ENCODE peak calls at places on chromosomes 1 and 21, in six cellular contexts. T, K, L, Z, A and N are unnamed samples.

GRCh38 chr1:97050501-97050900 is 328.9 kb downstream of the PTBP2 start:
- DNase-seq in T (no peak), K (no peak), L (peak), Z (peak), A (peak), N (peak)

GRCh38 chr1:112304151-112304550 is 91.9 kb upstream of the CTTNBP2NL start:
- DNase-seq in T (no peak), K (no peak), L (no peak), Z (no peak), A (no peak), N (no peak)

GRCh38 chr1:44707112-44707881 is 23.7 kb downstream of the RNU5D-1 start:
- DNase-seq in T (no peak), K (no peak), L (peak), Z (peak), A (peak), N (no peak)

GRCh38 chr1:225886159-225887029 is 2.6 kb downstream of the LEFTY1 start:
- DNase-seq in T (peak), K (no peak), L (no peak), Z (no peak), A (no peak), N (no peak)

GRCh38 chr1:161174911-161175310 is 2.4 kb downstream of the B4GALT3 start:
- DNase-seq in T (no peak), K (no peak), L (no peak), Z (no peak), A (no peak), N (no peak)

GRCh38 chr1:4581807-4582206 is 72.6 kb upstream of the AJAP1 start:
- DNase-seq in T (no peak), K (no peak), L (no peak), Z (no peak), A (no peak), N (no peak)

GRCh38 chr1:206678490-206678889 is 6.2 kb upstream of the MAPKAPK2 start:
- DNase-seq in T (no peak), K (no peak), L (no peak), Z (no peak), A (no peak), N (no peak)

GRCh38 chr1:91809267-91809666 is 76.7 kb downstream of the TGFBR3 start:
- DNase-seq in T (no peak), K (no peak), L (peak), Z (peak), A (no peak), N (no peak)

GRCh38 chr1:53111073-53111556 is 31.3 kb downstream of the SLC1A7 start:
- DNase-seq in T (peak), K (no peak), L (peak), Z (peak), A (peak), N (no peak)

GRCh38 chr1:209945377-209945776 is 7.4 kb downstream of the SYT14 start:
- DNase-seq in T (no peak), K (no peak), L (no peak), Z (no peak), A (no peak), N (no peak)

GRCh38 chr1:154404984-154405761 is at the start of gene IL6R:
- DNase-seq in T (peak), K (peak), L (peak), Z (peak), A (peak), N (peak)

GRCh38 chr1:201689647-201690046 is 139.3 kb upstream of the IPO9 start:
- DNase-seq in T (no peak), K (no peak), L (no peak), Z (no peak), A (no peak), N (no peak)

GRCh38 chr21:45974073-45975016 is 7.2 kb upstream of the COL6A1 start:
- DNase-seq in T (peak), K (peak), L (peak), Z (peak), A (peak), N (peak)

GRCh38 chr1:201266774-201267173 is 16.5 kb upstream of the PKP1 start:
- DNase-seq in T (no peak), K (no peak), L (peak), Z (peak), A (peak), N (no peak)

GRCh38 chr1:1019122-1019999 is 559 bp upstream of the AGRN start:
- DNase-seq in T (peak), K (peak), L (peak), Z (peak), A (peak), N (peak)

GRCh38 chr1:171566467-171566866 is 55.6 kb upstream of the MYOCOS start:
- DNase-seq in T (no peak), K (no peak), L (no peak), Z (peak), A (peak), N (no peak)

GRCh38 chr21:46183910-46184624 is at the start of gene SPATC1L:
- DNase-seq in T (peak), K (peak), L (peak), Z (peak), A (peak), N (peak)

GRCh38 chr1:154765970-154766369 is 104.1 kb downstream of the KCNN3 start:
- DNase-seq in T (no peak), K (peak), L (peak), Z (peak), A (peak), N (no peak)

GRCh38 chr1:1013105-1013921 is at the start of gene ISG15:
- DNase-seq in T (peak), K (peak), L (peak), Z (peak), A (peak), N (peak)

GRCh38 chr1:151362308-151363155 is 10.0 kb downstream of the SELENBP1 start:
- DNase-seq in T (no peak), K (no peak), L (no peak), Z (no peak), A (no peak), N (no peak)

GRCh38 chr21:28228624-28228995 is 764.1 kb downstream of the LTN1 start:
- DNase-seq in T (no peak), K (no peak), L (no peak), Z (no peak), A (no peak), N (no peak)

GRCh38 chr1:175394739-175395138 is 202.2 kb upstream of the KIAA0040 start:
- DNase-seq in T (no peak), K (no peak), L (no peak), Z (no peak), A (no peak), N (no peak)

GRCh38 chr1:216914974-216915373 is 191.7 kb upstream of the ESRRG start:
- DNase-seq in T (no peak), K (no peak), L (no peak), Z (no peak), A (peak), N (no peak)

GRCh38 chr1:186530104-186530503 is 69.2 kb upstream of the PDC start:
- DNase-seq in T (no peak), K (no peak), L (peak), Z (peak), A (peak), N (no peak)

GRCh38 chr1:53616927-53617326 is 122.0 kb downstream of the GLIS1 start:
- DNase-seq in T (no peak), K (no peak), L (no peak), Z (peak), A (no peak), N (no peak)

GRCh38 chr1:48187969-48188563 is 34.5 kb upstream of the SLC5A9 start:
- DNase-seq in T (no peak), K (no peak), L (no peak), Z (no peak), A (no peak), N (no peak)

GRCh38 chr1:149966405-149966804 is 29.7 kb upstream of the MTMR11 start:
- DNase-seq in T (no peak), K (no peak), L (no peak), Z (no peak), A (no peak), N (no peak)

GRCh38 chr1:29878501-29878900 is 642.2 kb downstream of the PTPRU start:
- DNase-seq in T (no peak), K (no peak), L (no peak), Z (no peak), A (no peak), N (no peak)

GRCh38 chr1:57422271-57423134 is 1.4 kb downstream of the DAB1 start:
- DNase-seq in T (no peak), K (no peak), L (peak), Z (peak), A (peak), N (peak)

GRCh38 chr1:5599541-5599940 is 392.7 kb downstream of the NPHP4 start:
- DNase-seq in T (no peak), K (no peak), L (no peak), Z (no peak), A (no peak), N (no peak)

GRCh38 chr1:38950553-38950952 is 8.9 kb upstream of the RHBDL2 start:
- DNase-seq in T (no peak), K (no peak), L (no peak), Z (no peak), A (no peak), N (no peak)

GRCh38 chr1:6258675-6259074 is 2.2 kb downstream of the GPR153 start:
- DNase-seq in T (peak), K (no peak), L (no peak), Z (no peak), A (no peak), N (no peak)

DNA sequence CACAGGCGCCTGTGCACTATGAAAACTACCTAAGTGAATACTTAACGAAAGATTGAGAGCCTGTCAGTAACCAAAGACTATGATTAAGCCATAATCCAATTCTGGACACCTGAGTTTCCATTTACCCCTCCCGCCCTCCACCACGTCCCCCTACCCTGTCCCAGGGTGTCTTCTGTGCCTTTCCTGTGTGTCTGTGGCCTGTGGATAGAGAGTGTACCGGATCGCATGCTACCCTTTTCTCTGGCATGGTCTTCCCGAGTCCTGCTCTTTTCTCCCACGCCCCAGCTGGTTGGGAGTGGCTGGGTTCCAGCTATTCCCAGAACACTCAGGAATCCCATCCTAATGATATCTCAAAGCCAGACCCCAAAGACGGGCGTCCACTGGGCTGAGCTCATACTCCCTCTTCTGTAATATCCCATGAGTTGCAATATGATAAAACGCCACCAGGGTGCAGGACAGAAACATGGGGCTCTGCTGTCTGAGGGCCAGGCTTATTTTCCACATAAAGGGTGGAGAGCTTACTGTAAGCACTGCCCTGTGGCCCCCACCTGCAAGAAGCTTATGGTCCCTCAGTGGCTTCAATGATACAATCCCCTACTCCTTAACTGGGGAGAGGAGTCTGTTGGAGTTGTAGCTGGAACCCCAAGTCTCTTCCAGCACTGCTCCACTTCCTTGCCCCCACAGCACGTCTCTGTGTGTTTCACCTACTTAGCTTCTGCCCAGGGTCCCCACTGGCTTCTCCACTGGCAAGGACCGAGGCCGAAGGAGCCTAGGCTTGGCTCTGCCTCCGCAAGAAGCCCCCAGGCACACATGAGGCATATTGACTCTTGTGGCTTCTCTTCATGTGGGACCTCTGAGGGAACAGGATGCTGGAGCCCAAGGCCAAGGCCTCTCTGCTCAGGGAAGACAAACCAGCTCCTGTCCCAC is 17.6 kb upstream of the ALX3 start:
- DNase-seq in T (no peak), K (no peak), L (peak), Z (peak), A (peak), N (peak)
- TF ChIP-seq CTCF in T (peak), K (peak), L (peak), Z (peak), A (peak), N (peak)

GRCh38 chr1:248873409-248873992 is 14.6 kb upstream of the ZNF692 start:
- DNase-seq in T (peak), K (peak), L (peak), Z (peak), A (peak), N (peak)
- TF ChIP-seq CTCF in T (no peak), K (no peak), L (no peak), Z (no peak), A (no peak), N (no peak)

GRCh38 chr21:37668462-37669239 is 247.6 kb downstream of the KCNJ6 start:
- DNase-seq in T (no peak), K (no peak), L (no peak), Z (no peak), A (no peak), N (no peak)
- TF ChIP-seq CTCF in T (no peak), K (no peak), L (no peak), Z (no peak), A (no peak), N (no peak)

GRCh38 chr1:23657659-23658275 is 33.8 kb upstream of the RPL11 start:
- DNase-seq in T (peak), K (peak), L (peak), Z (peak), A (peak), N (peak)
- TF ChIP-seq CTCF in T (peak), K (peak), L (peak), Z (peak), A (peak), N (peak)

DNA sequence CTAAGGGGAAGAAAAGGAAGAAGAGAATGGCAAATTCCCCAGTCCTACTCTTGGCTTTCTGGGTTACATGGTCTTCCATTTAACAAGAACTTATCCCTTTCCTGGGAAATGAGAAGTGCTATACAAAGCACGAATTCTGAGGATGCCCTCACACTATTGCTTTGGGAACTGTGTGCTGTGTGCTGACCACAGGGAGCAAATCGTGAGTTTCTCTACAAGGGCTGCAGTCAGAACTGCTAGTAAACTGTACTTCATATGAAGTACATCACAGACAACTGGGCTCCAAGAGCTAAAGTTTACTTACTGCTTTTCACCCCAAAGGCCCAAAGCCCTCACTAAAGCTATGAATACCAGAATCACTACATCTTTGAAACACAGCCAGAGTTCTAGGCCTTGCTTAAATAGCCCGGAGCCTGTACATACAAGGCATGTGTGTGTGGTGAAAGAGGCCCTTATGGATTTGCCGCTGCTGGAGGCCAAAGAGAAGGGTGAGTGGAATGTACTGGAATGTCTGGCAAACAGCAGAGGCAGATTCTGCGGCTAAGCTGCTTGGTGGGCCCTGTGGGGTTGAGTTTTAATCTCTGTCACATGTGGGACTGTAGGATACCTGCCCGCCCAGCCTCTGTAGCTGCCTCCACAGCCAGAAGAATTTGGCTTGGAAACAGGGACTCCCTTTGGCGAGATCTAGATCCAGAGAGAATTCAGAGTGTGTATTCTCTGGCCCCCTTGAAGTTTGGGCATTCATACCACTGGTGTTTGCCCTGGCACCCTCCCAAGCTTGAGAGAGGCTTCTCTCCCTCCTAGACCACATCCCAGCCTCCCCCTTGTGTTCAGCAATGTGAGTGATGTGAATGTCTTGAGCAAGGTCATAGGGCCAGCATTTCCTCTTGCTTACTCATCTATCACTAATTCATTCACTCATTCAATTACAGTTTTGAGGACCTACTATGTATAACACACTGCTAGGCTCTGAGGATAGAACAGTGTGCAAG is 21.9 kb upstream of the TRIM67 start:
- DNase-seq in T (no peak), K (no peak), L (peak), Z (peak), A (peak), N (no peak)
- TF ChIP-seq CTCF in T (no peak), K (no peak), L (no peak), Z (no peak), A (peak), N (no peak)

GRCh38 chr1:212457740-212458338 is 25.1 kb downstream of the NENF start:
- DNase-seq in T (no peak), K (no peak), L (peak), Z (peak), A (peak), N (peak)

GRCh38 chr1:212458817-212459216 is 26.1 kb downstream of the NENF start:
- DNase-seq in T (no peak), K (no peak), L (no peak), Z (no peak), A (no peak), N (no peak)

GRCh38 chr1:212454741-212455140 is 22.0 kb downstream of the NENF start:
- DNase-seq in T (no peak), K (no peak), L (no peak), Z (no peak), A (no peak), N (no peak)

GRCh38 chr1:212455406-212456165 is 22.9 kb downstream of the NENF start:
- DNase-seq in T (peak), K (peak), L (peak), Z (peak), A (peak), N (peak)

GRCh38 chr1:212456166-212456528 is 23.4 kb downstream of the NENF start:
- DNase-seq in T (no peak), K (no peak), L (no peak), Z (peak), A (peak), N (no peak)
- TF ChIP-seq CTCF in T (no peak), K (no peak), L (no peak), Z (no peak), A (no peak), N (no peak)

GRCh38 chr1:211133393-211133840 is 531 bp downstream of the KCNH1 start:
- DNase-seq in T (no peak), K (no peak), L (peak), Z (no peak), A (no peak), N (peak)
- TF ChIP-seq CTCF in T (no peak), K (no peak), L (no peak), Z (no peak), A (no peak), N (no peak)

GRCh38 chr1:63367218-63368103 is at the start of gene ALG6:
- DNase-seq in T (peak), K (peak), L (peak), Z (peak), A (peak), N (peak)
- TF ChIP-seq CTCF in T (no peak), K (no peak), L (peak), Z (no peak), A (no peak), N (no peak)